ENCODE peak calls at places on chromosomes 7 and 10, in five cellular contexts. One of them, this sample, is unnamed.

GRCh38 chr10:91410638-91411367 is 659 bp downstream of the HECTD2 start:
- DNase-seq in NB4: peak
- DNase-seq in upper lobe of left lung: peak
- DNase-seq in left cardiac atrium: peak
- DNase-seq in stimulated activated CD8-positive, alpha-beta memory T cell treated with anti-CD3 and anti-CD28 coated beads, Interleukin-15, amount 100 ng/mL, for 4 hours: no peak
- DNase-seq in this sample: no peak

GRCh38 chr7:97971120-97971989 is 18.6 kb downstream of the OCM2 start:
- DNase-seq in NB4: peak
- DNase-seq in stimulated activated CD8-positive, alpha-beta memory T cell treated with anti-CD3 and anti-CD28 coated beads, Interleukin-15, amount 100 ng/mL, for 4 hours: peak
- DNase-seq in left cardiac atrium: no peak
- DNase-seq in upper lobe of left lung: no peak
- DNase-seq in this sample: no peak

GRCh38 chr7:22485189-22485588 is 14.8 kb downstream of the STEAP1B start:
- DNase-seq in NB4: no peak
- DNase-seq in stimulated activated CD8-positive, alpha-beta memory T cell treated with anti-CD3 and anti-CD28 coated beads, Interleukin-15, amount 100 ng/mL, for 4 hours: no peak
- DNase-seq in upper lobe of left lung: no peak
- DNase-seq in left cardiac atrium: no peak
- DNase-seq in this sample: no peak

GRCh38 chr7:65235586-65235985 is 138.1 kb upstream of the ZNF92 start:
- DNase-seq in left cardiac atrium: no peak
- DNase-seq in stimulated activated CD8-positive, alpha-beta memory T cell treated with anti-CD3 and anti-CD28 coated beads, Interleukin-15, amount 100 ng/mL, for 4 hours: no peak
- DNase-seq in upper lobe of left lung: no peak
- DNase-seq in NB4: no peak
- DNase-seq in this sample: no peak

GRCh38 chr7:6647080-6647479 is 10.0 kb downstream of the ZNF316 start:
- DNase-seq in upper lobe of left lung: no peak
- DNase-seq in NB4: no peak
- DNase-seq in left cardiac atrium: no peak
- DNase-seq in stimulated activated CD8-positive, alpha-beta memory T cell treated with anti-CD3 and anti-CD28 coated beads, Interleukin-15, amount 100 ng/mL, for 4 hours: no peak
- DNase-seq in this sample: no peak

GRCh38 chr7:157021893-157022680 is 11.6 kb upstream of the MNX1 start:
- DNase-seq in left cardiac atrium: no peak
- DNase-seq in upper lobe of left lung: no peak
- DNase-seq in NB4: no peak
- DNase-seq in stimulated activated CD8-positive, alpha-beta memory T cell treated with anti-CD3 and anti-CD28 coated beads, Interleukin-15, amount 100 ng/mL, for 4 hours: no peak
- DNase-seq in this sample: no peak

GRCh38 chr10:14459670-14460069 is 128.9 kb upstream of the FRMD4A start:
- DNase-seq in upper lobe of left lung: no peak
- DNase-seq in left cardiac atrium: no peak
- DNase-seq in stimulated activated CD8-positive, alpha-beta memory T cell treated with anti-CD3 and anti-CD28 coated beads, Interleukin-15, amount 100 ng/mL, for 4 hours: no peak
- DNase-seq in NB4: no peak
- DNase-seq in this sample: no peak

GRCh38 chr10:44011603-44011981 is 362.9 kb upstream of the ZNF32 start:
- DNase-seq in left cardiac atrium: no peak
- DNase-seq in stimulated activated CD8-positive, alpha-beta memory T cell treated with anti-CD3 and anti-CD28 coated beads, Interleukin-15, amount 100 ng/mL, for 4 hours: no peak
- DNase-seq in upper lobe of left lung: no peak
- DNase-seq in NB4: no peak
- DNase-seq in this sample: no peak

GRCh38 chr7:106813705-106814305 is 51.3 kb upstream of the PIK3CG start:
- DNase-seq in upper lobe of left lung: no peak
- DNase-seq in stimulated activated CD8-positive, alpha-beta memory T cell treated with anti-CD3 and anti-CD28 coated beads, Interleukin-15, amount 100 ng/mL, for 4 hours: no peak
- DNase-seq in NB4: no peak
- DNase-seq in left cardiac atrium: no peak
- DNase-seq in this sample: no peak

GRCh38 chr7:75915416-75916156 is 631 bp downstream of the POR start:
- DNase-seq in stimulated activated CD8-positive, alpha-beta memory T cell treated with anti-CD3 and anti-CD28 coated beads, Interleukin-15, amount 100 ng/mL, for 4 hours: no peak
- DNase-seq in upper lobe of left lung: peak
- DNase-seq in NB4: peak
- DNase-seq in left cardiac atrium: peak
- DNase-seq in this sample: peak

GRCh38 chr7:101553771-101554445 is 75.2 kb downstream of the MYL10 start:
- DNase-seq in NB4: no peak
- DNase-seq in upper lobe of left lung: peak
- DNase-seq in left cardiac atrium: no peak
- DNase-seq in stimulated activated CD8-positive, alpha-beta memory T cell treated with anti-CD3 and anti-CD28 coated beads, Interleukin-15, amount 100 ng/mL, for 4 hours: no peak
- DNase-seq in this sample: no peak

GRCh38 chr7:18958627-18959026 is 158.8 kb downstream of the TWIST1 start:
- DNase-seq in upper lobe of left lung: no peak
- DNase-seq in stimulated activated CD8-positive, alpha-beta memory T cell treated with anti-CD3 and anti-CD28 coated beads, Interleukin-15, amount 100 ng/mL, for 4 hours: no peak
- DNase-seq in left cardiac atrium: no peak
- DNase-seq in NB4: no peak
- DNase-seq in this sample: no peak

GRCh38 chr7:90404777-90405176 is 1.5 kb downstream of the CLDN12 start:
- DNase-seq in stimulated activated CD8-positive, alpha-beta memory T cell treated with anti-CD3 and anti-CD28 coated beads, Interleukin-15, amount 100 ng/mL, for 4 hours: no peak
- DNase-seq in left cardiac atrium: no peak
- DNase-seq in NB4: peak
- DNase-seq in upper lobe of left lung: peak
- DNase-seq in this sample: no peak

GRCh38 chr10:122135251-122136025 is 135.7 kb upstream of the BTBD16 start:
- DNase-seq in stimulated activated CD8-positive, alpha-beta memory T cell treated with anti-CD3 and anti-CD28 coated beads, Interleukin-15, amount 100 ng/mL, for 4 hours: no peak
- DNase-seq in upper lobe of left lung: no peak
- DNase-seq in left cardiac atrium: no peak
- DNase-seq in NB4: no peak
- DNase-seq in this sample: no peak

GRCh38 chr10:97454330-97455036 is 8.5 kb downstream of the ZDHHC16 start:
- DNase-seq in NB4: no peak
- DNase-seq in upper lobe of left lung: peak
- DNase-seq in left cardiac atrium: peak
- DNase-seq in stimulated activated CD8-positive, alpha-beta memory T cell treated with anti-CD3 and anti-CD28 coated beads, Interleukin-15, amount 100 ng/mL, for 4 hours: peak
- DNase-seq in this sample: no peak

GRCh38 chr10:78351283-78351682 is 317.6 kb downstream of the RPS24 start:
- DNase-seq in stimulated activated CD8-positive, alpha-beta memory T cell treated with anti-CD3 and anti-CD28 coated beads, Interleukin-15, amount 100 ng/mL, for 4 hours: no peak
- DNase-seq in left cardiac atrium: no peak
- DNase-seq in upper lobe of left lung: no peak
- DNase-seq in NB4: no peak
- DNase-seq in this sample: no peak

GRCh38 chr10:97277551-97277950 is 14.9 kb downstream of the ARHGAP19 start:
- DNase-seq in NB4: no peak
- DNase-seq in left cardiac atrium: no peak
- DNase-seq in upper lobe of left lung: no peak
- DNase-seq in stimulated activated CD8-positive, alpha-beta memory T cell treated with anti-CD3 and anti-CD28 coated beads, Interleukin-15, amount 100 ng/mL, for 4 hours: no peak
- DNase-seq in this sample: no peak

GRCh38 chr10:49552277-49552676 is 13.4 kb upstream of the ERCC6 start:
- DNase-seq in left cardiac atrium: no peak
- DNase-seq in stimulated activated CD8-positive, alpha-beta memory T cell treated with anti-CD3 and anti-CD28 coated beads, Interleukin-15, amount 100 ng/mL, for 4 hours: no peak
- DNase-seq in upper lobe of left lung: no peak
- DNase-seq in NB4: no peak
- DNase-seq in this sample: no peak

GRCh38 chr7:37320140-37320839 is 128.4 kb downstream of the ELMO1 start:
- DNase-seq in stimulated activated CD8-positive, alpha-beta memory T cell treated with anti-CD3 and anti-CD28 coated beads, Interleukin-15, amount 100 ng/mL, for 4 hours: no peak
- DNase-seq in NB4: no peak
- DNase-seq in upper lobe of left lung: no peak
- DNase-seq in left cardiac atrium: no peak
- DNase-seq in this sample: no peak

This sample was measured in psoas muscle.